ENCODE peak calls at places on chromosomes 3 and 15, in eight cellular contexts. C is fibroblast of mammary gland, G is A549, D is fibroblast of lung, Z is lower leg skin, B is AG09309, W is GM12865, A is BJ. N is an unnamed sample.
A peak's percentile ranks its signal among the peaks of the same experiment; 100 is the strongest.

GRCh38 chr15:58243083-58243482 is 104.9 kb downstream of the AQP9 start:
- DNase-seq in C (no peak), G (no peak), D (no peak), Z (no peak), B (no peak), W (no peak), A (no peak), N (no peak)

GRCh38 chr3:152937234-152937633 is 102.3 kb downstream of the P2RY1 start:
- DNase-seq in C (no peak), G (no peak), D (no peak), Z (no peak), B (no peak), W (no peak), A (no peak), N (no peak)

GRCh38 chr15:55907797-55908196 is 85.6 kb downstream of the NEDD4 start:
- DNase-seq in C (peak; percentile 98), G (peak; percentile 92), D (peak; percentile 100), Z (no peak), B (peak; percentile 95), W (no peak), A (peak; percentile 93), N (peak; percentile 96)

GRCh38 chr3:49883992-49884391 is 14.3 kb upstream of the CAMKV start:
- DNase-seq in C (peak; percentile 16), G (no peak), D (no peak), Z (no peak), B (no peak), W (no peak), A (no peak), N (no peak)

GRCh38 chr15:62835351-62835750 is 207.2 kb upstream of the TPM1 start:
- DNase-seq in C (no peak), G (no peak), D (peak; percentile 13), Z (no peak), B (no peak), W (no peak), A (no peak), N (no peak)

GRCh38 chr3:120726784-120727183 is 15.5 kb downstream of the RABL3 start:
- DNase-seq in C (no peak), G (no peak), D (peak; percentile 25), Z (no peak), B (no peak), W (no peak), A (no peak), N (no peak)

GRCh38 chr3:98982336-98982735 is 80.8 kb upstream of the DCBLD2 start:
- DNase-seq in C (no peak), G (no peak), D (peak; percentile 60), Z (no peak), B (no peak), W (no peak), A (no peak), N (no peak)

GRCh38 chr3:149506965-149507364 is 32.5 kb downstream of the TM4SF4 start:
- DNase-seq in C (no peak), G (no peak), D (no peak), Z (no peak), B (no peak), W (no peak), A (no peak), N (no peak)

GRCh38 chr15:59703979-59704796 is 15.1 kb upstream of the BNIP2 start:
- DNase-seq in C (no peak), G (peak; percentile 53), D (no peak), Z (no peak), B (no peak), W (no peak), A (no peak), N (no peak)

GRCh38 chr3:186589856-186590579 is 19.5 kb downstream of the DNAJB11 start:
- DNase-seq in C (peak; percentile 34), G (peak; percentile 17), D (peak; percentile 49), Z (no peak), B (no peak), W (no peak), A (no peak), N (no peak)

GRCh38 chr3:128385080-128385832 is 81.4 kb downstream of the DNAJB8 start:
- DNase-seq in C (peak; percentile 82), G (no peak), D (peak; percentile 60), Z (no peak), B (peak; percentile 31), W (no peak), A (peak; percentile 75), N (no peak)

GRCh38 chr15:52208306-52208946 is 17.2 kb upstream of the GNB5 start:
- DNase-seq in C (peak; percentile 72), G (peak; percentile 81), D (peak; percentile 51), Z (no peak), B (peak; percentile 33), W (peak; percentile 83), A (no peak), N (no peak)

GRCh38 chr3:62758296-62759066 is 116.7 kb downstream of the CADPS start:
- DNase-seq in C (no peak), G (no peak), D (peak; percentile 14), Z (no peak), B (no peak), W (no peak), A (no peak), N (no peak)

DNA sequence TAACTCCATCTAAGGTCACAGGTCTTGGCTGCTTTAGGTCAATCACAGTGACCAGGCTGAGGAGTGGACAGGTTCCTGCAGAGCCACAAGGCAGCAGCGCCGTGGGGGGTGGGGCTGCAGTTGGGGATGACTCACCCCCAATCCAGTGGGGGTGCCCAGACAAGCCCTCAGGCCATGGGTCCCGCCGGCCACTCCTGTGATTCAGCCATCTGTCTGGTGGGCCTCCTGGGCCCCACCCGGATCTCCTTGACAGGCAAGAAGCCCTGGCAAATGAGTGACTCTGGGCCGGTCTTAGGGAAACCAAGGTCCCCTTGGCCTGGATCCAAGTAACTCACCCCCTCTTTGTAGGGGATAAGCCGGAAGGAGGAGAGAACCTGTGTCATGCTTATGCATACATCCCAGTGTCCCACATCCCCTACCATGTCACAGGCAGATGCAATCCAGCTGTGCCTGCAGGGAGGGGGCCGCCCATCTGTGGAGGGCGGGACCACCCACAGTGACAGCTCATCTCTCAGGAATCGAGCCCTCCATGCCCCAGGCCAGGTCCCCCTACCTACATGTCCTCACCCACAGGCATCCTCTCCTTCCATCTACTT is 495 bp upstream of the COL7A1 start:
- DNase-seq in C (peak; percentile 90), G (peak; percentile 96), D (peak; percentile 89), Z (peak; percentile 29), B (peak; percentile 72), W (no peak), A (peak; percentile 80), N (no peak)
- H3K4me3 ChIP-seq in C (peak overlapping the region; percentile 47), G (peak overlapping the region; percentile 84), D (peak overlapping the region; percentile 11), Z (no peak overlapping the region), B (peak overlapping the region; percentile 62), W (no peak overlapping the region), A (peak overlapping the region; percentile 61), N (peak overlapping the region; percentile 65)

GRCh38 chr3:160480931-160481330 is 31.3 kb upstream of the TRIM59 start:
- DNase-seq in C (peak; percentile 45), G (no peak), D (peak; percentile 63), Z (no peak), B (no peak), W (no peak), A (no peak), N (no peak)
- TF ChIP-seq CTCF in C (no peak), G (no peak), D (no peak), Z (no peak), B (no peak), W (no peak), A (no peak), N (no peak)

GRCh38 chr3:116254535-116254934 is 190.8 kb downstream of the LSAMP start:
- DNase-seq in C (peak; percentile 44), G (no peak), D (no peak), Z (no peak), B (no peak), W (no peak), A (no peak), N (no peak)

GRCh38 chr3:116253511-116253910 is 191.8 kb downstream of the LSAMP start:
- DNase-seq in C (no peak), G (no peak), D (peak; percentile 23), Z (no peak), B (no peak), W (no peak), A (no peak), N (no peak)

GRCh38 chr3:116259984-116260383 is 185.3 kb downstream of the LSAMP start:
- DNase-seq in C (no peak), G (no peak), D (no peak), Z (no peak), B (no peak), W (no peak), A (no peak), N (no peak)

GRCh38 chr3:116260491-116260890 is 184.8 kb downstream of the LSAMP start:
- DNase-seq in C (no peak), G (no peak), D (no peak), Z (no peak), B (no peak), W (no peak), A (no peak), N (no peak)

DNA sequence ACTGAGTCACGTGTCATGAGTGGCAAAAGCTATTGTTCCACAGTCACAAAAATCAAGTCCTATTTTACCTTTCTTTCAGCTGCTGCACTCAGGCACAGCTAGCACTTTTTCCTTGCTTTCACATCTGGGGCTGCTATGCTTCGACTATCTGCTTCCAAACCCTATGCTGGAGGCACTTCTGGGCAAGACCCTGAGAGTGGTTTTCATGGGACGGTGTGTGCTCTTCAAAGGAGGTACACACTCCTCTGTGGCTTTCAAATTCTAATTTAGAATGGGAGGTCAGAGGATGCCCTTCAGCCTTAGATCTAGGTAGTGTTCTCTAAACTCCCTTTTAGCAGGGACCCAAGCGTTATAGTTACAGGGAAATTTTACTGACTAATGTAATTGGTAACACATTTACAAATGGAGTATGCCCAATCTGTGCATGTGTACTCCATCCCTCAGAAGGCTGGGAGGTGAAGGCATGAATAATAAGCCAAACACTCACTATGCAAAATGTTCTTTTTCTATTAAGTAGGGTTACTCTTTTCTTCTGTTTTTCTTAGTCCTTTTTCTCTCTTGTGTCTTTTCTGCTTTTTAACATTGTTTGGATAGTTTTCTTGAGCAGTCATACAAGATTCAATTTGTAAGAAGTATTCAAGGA is 188.3 kb downstream of the LSAMP start:
- DNase-seq in C (peak; percentile 51), G (no peak), D (peak; percentile 27), Z (no peak), B (no peak), W (no peak), A (peak; percentile 24), N (peak; percentile 12)
- H3K4me3 ChIP-seq in C (no peak overlapping the region), G (no peak overlapping the region), D (no peak overlapping the region), Z (no peak overlapping the region), B (no peak overlapping the region), W (no peak overlapping the region), A (no peak overlapping the region), N (no peak overlapping the region)

GRCh38 chr3:126676919-126677705 is 22.2 kb upstream of the TXNRD3 start:
- DNase-seq in C (peak; percentile 50), G (no peak), D (peak; percentile 24), Z (no peak), B (no peak), W (no peak), A (no peak), N (no peak)

GRCh38 chr3:126677862-126678549 is 23.1 kb upstream of the TXNRD3 start:
- DNase-seq in C (no peak), G (no peak), D (no peak), Z (no peak), B (no peak), W (no peak), A (no peak), N (no peak)

GRCh38 chr3:126679318-126679751 is 24.4 kb upstream of the TXNRD3 start:
- DNase-seq in C (peak; percentile 70), G (peak; percentile 70), D (peak; percentile 52), Z (peak; percentile 73), B (no peak), W (peak; percentile 75), A (no peak), N (no peak)

GRCh38 chr3:126679831-126680677 is 24.0 kb upstream of the CHCHD6 start:
- DNase-seq in C (peak; percentile 38), G (no peak), D (no peak), Z (no peak), B (no peak), W (no peak), A (no peak), N (no peak)

GRCh38 chr3:126678691-126679317 is 23.9 kb upstream of the TXNRD3 start:
- DNase-seq in C (no peak), G (no peak), D (no peak), Z (no peak), B (no peak), W (no peak), A (no peak), N (no peak)
- TF ChIP-seq CTCF in C (no peak), G (no peak), D (no peak), Z (no peak), B (no peak), W (no peak), A (no peak), N (no peak)